ENCODE peak calls at places on chromosomes 7 and 10, in eight cellular contexts. R, H, U, D, Q, S, K and A are unnamed samples.
A peak's percentile ranks its signal among the peaks of the same experiment; 100 is the strongest.

GRCh38 chr7:106552645-106553445 is 108.1 kb downstream of the CCDC71L start:
- ATAC-seq in H (peak; percentile 69), U (no peak), R (peak; percentile 98), D (no peak), S (no peak), Q (no peak), K (no peak), A (peak; percentile 99)

GRCh38 chr10:110576220-110576619 is 8.7 kb downstream of the SMC3 start:
- ATAC-seq in R (no peak), H (no peak), S (no peak), U (peak; percentile 43), Q (no peak), K (no peak), D (no peak), A (no peak)

GRCh38 chr10:63003816-63004453 is 129.2 kb upstream of the NRBF2 start:
- ATAC-seq in R (no peak), S (no peak), K (no peak), D (no peak), Q (no peak), U (no peak), H (no peak), A (no peak)

GRCh38 chr10:43064331-43065075 is 12.4 kb upstream of the RET start:
- ATAC-seq in Q (no peak), K (no peak), R (no peak), S (no peak), U (no peak), H (no peak), D (no peak), A (peak; percentile 10)

GRCh38 chr10:79027147-79028055 is 41.4 kb upstream of the ZMIZ1 start:
- ATAC-seq in Q (no peak), D (no peak), S (peak; percentile 62), K (peak; percentile 68), H (no peak), R (no peak), U (peak; percentile 75), A (peak; percentile 31)

GRCh38 chr7:80646088-80646961 is 7.9 kb downstream of the CD36 start:
- ATAC-seq in K (no peak), U (no peak), D (no peak), Q (no peak), S (no peak), R (no peak), H (no peak), A (no peak)

GRCh38 chr10:116553378-116553980 is 7.7 kb downstream of the PNLIP start:
- ATAC-seq in Q (no peak), S (no peak), H (no peak), U (no peak), D (no peak), K (no peak), R (no peak), A (no peak)

GRCh38 chr10:11253397-11254002 is 235.8 kb downstream of the CELF2 start:
- ATAC-seq in U (no peak), Q (no peak), H (no peak), S (no peak), R (peak; percentile 53), K (no peak), D (no peak), A (no peak)

GRCh38 chr10:124053971-124054370 is 39.4 kb downstream of the CHST15 start:
- ATAC-seq in Q (no peak), R (no peak), S (no peak), U (no peak), H (no peak), D (no peak), K (no peak), A (no peak)

GRCh38 chr7:139635521-139636240 is 112.2 kb downstream of the CLEC2L start:
- ATAC-seq in S (peak; percentile 93), R (no peak), H (peak; percentile 29), K (peak; percentile 97), U (peak; percentile 96), D (no peak), Q (no peak), A (no peak)

GRCh38 chr7:134946260-134946659 is 40.0 kb upstream of the AGBL3 start:
- ATAC-seq in R (no peak), H (peak; percentile 32), D (no peak), K (no peak), U (no peak), Q (peak; percentile 35), S (peak; percentile 65), A (no peak)

GRCh38 chr10:16458196-16458977 is 21.6 kb downstream of the PTER start:
- ATAC-seq in U (peak; percentile 43), D (no peak), H (no peak), Q (no peak), S (no peak), R (no peak), K (no peak), A (no peak)

GRCh38 chr7:135100856-135101255 is 47.0 kb upstream of the TMEM140 start:
- ATAC-seq in Q (no peak), D (no peak), S (no peak), K (no peak), R (no peak), H (no peak), U (no peak), A (no peak)

GRCh38 chr10:80272793-80273522 is 16.5 kb downstream of the MAT1A start:
- ATAC-seq in Q (no peak), R (no peak), U (no peak), S (no peak), H (no peak), K (no peak), D (no peak), A (no peak)

GRCh38 chr7:149826344-149827088 is 11.7 kb upstream of the ZNF862 start:
- ATAC-seq in H (no peak), U (no peak), R (no peak), D (no peak), S (no peak), K (no peak), Q (peak; percentile 20), A (no peak)

GRCh38 chr7:16813232-16813616 is 8.4 kb upstream of the AGR2 start:
- ATAC-seq in U (no peak), Q (no peak), K (no peak), D (no peak), R (no peak), S (no peak), H (peak; percentile 34), A (no peak)

GRCh38 chr7:133571066-133571465 is 318.2 kb downstream of the EXOC4 start:
- ATAC-seq in H (no peak), R (no peak), U (no peak), Q (peak; percentile 55), D (no peak), S (no peak), K (no peak), A (no peak)

GRCh38 chr7:142554555-142555532 is 194.4 kb upstream of the PRSS1 start:
- ATAC-seq in Q (no peak), S (no peak), D (no peak), H (no peak), U (no peak), K (no peak), R (no peak), A (no peak)

GRCh38 chr7:127892488-127893314 is 138.5 kb downstream of the LRRC4 start:
- ATAC-seq in U (no peak), S (no peak), R (no peak), H (peak; percentile 35), K (no peak), D (no peak), Q (no peak), A (no peak)

GRCh38 chr7:33067921-33068320 is 5.3 kb upstream of the NT5C3A start:
- ATAC-seq in H (no peak), S (no peak), U (no peak), K (no peak), Q (no peak), R (no peak), D (no peak), A (no peak)

GRCh38 chr10:73916761-73917470 is 6.0 kb downstream of the PLAU start:
- ATAC-seq in D (peak; percentile 22), U (no peak), Q (peak; percentile 37), R (no peak), K (peak; percentile 43), S (no peak), H (peak; percentile 48), A (no peak)

GRCh38 chr7:25075459-25075858 is 49.6 kb downstream of the CYCS start:
- ATAC-seq in R (peak; percentile 27), H (no peak), D (no peak), U (peak; percentile 67), Q (no peak), K (no peak), S (no peak), A (no peak)

GRCh38 chr7:32901629-32902028 is 10.1 kb upstream of the KBTBD2 start:
- ATAC-seq in K (no peak), H (no peak), Q (no peak), U (no peak), R (no peak), D (no peak), S (no peak), A (no peak)